ENCODE peak calls at places on chromosomes 16 and 17, in six cellular contexts. O, Y, H, J, R and B are unnamed samples.

GRCh38 chr17:50986989-50987660 is 121.0 kb upstream of the TOB1 start:
- DNase-seq in R (peak; percentile 79), O (no peak), H (no peak), Y (no peak), J (no peak), B (no peak)

GRCh38 chr17:35804658-35805192 is 4.6 kb upstream of the TAF15 start:
- DNase-seq in H (peak; percentile 95), O (peak; percentile 83), Y (peak; percentile 48), R (peak; percentile 92), J (peak; percentile 47), B (peak; percentile 66)

GRCh38 chr17:21296097-21297025 is 11.8 kb downstream of the MAP2K3 start:
- DNase-seq in J (no peak), Y (no peak), O (no peak), H (no peak), R (peak; percentile 40), B (peak; percentile 68)

GRCh38 chr17:74467221-74467951 is 952 bp downstream of the CD300A start:
- DNase-seq in Y (no peak), H (no peak), R (no peak), J (no peak), O (peak; percentile 40), B (no peak)

GRCh38 chr17:71023631-71024030 is 854.3 kb downstream of the KCNJ2 start:
- DNase-seq in R (no peak), H (peak; percentile 36), O (no peak), J (no peak), Y (no peak), B (no peak)

GRCh38 chr16:56606071-56606687 is 2.2 kb upstream of the MT2A start:
- DNase-seq in Y (no peak), R (peak; percentile 79), O (no peak), H (no peak), J (no peak), B (no peak)

GRCh38 chr16:68401871-68402747 is 46.2 kb downstream of the SMPD3 start:
- DNase-seq in Y (no peak), H (peak; percentile 26), J (no peak), R (peak; percentile 68), O (no peak), B (peak; percentile 92)

GRCh38 chr16:85149776-85150175 is 37.5 kb upstream of the CIBAR2 start:
- DNase-seq in O (no peak), Y (no peak), R (no peak), H (no peak), J (no peak), B (no peak)

GRCh38 chr16:87392823-87393679 is 915 bp downstream of the MAP1LC3B start:
- DNase-seq in Y (peak; percentile 21), R (peak; percentile 47), H (peak; percentile 57), O (peak; percentile 50), J (no peak), B (peak; percentile 73)

GRCh38 chr17:43766413-43767052 is 7.9 kb upstream of the SOST start:
- DNase-seq in R (peak; percentile 51), J (no peak), H (peak; percentile 54), Y (peak; percentile 68), O (peak; percentile 68), B (peak; percentile 38)

GRCh38 chr17:10217916-10218315 is 19.5 kb upstream of the GAS7 start:
- DNase-seq in J (no peak), H (peak; percentile 68), O (no peak), Y (no peak), R (peak; percentile 21), B (no peak)

GRCh38 chr17:51015145-51015558 is 105.5 kb downstream of the SPAG9 start:
- DNase-seq in O (no peak), H (no peak), R (peak; percentile 43), J (no peak), Y (no peak), B (no peak)

GRCh38 chr17:39665642-39666221 is 583 bp downstream of the TCAP start:
- DNase-seq in Y (no peak), O (peak; percentile 64), H (no peak), R (no peak), J (no peak), B (no peak)

GRCh38 chr16:87322833-87323726 is 5.9 kb upstream of the C16orf95 start:
- DNase-seq in J (no peak), O (no peak), H (no peak), Y (no peak), R (no peak), B (no peak)

GRCh38 chr17:81420769-81421462 is 25.7 kb downstream of the BAHCC1 start:
- DNase-seq in O (no peak), H (no peak), Y (no peak), R (peak; percentile 49), J (no peak), B (no peak)

GRCh38 chr16:50530277-50531236 is 17.6 kb upstream of the NKD1 start:
- DNase-seq in R (no peak), H (no peak), Y (no peak), O (peak; percentile 10), J (no peak), B (peak; percentile 96)

GRCh38 chr16:88528902-88529318 is 41.3 kb upstream of the ZC3H18 start:
- DNase-seq in H (no peak), J (no peak), R (no peak), Y (no peak), O (no peak), B (no peak)

GRCh38 chr16:11050954-11051353 is 106.6 kb downstream of the CLEC16A start:
- DNase-seq in R (no peak), Y (no peak), H (no peak), J (no peak), O (peak; percentile 45), B (no peak)
- H4K91ac ChIP-seq in R (no peak overlapping the region), Y (no peak overlapping the region), H (peak overlapping the region; percentile 22), J (no peak overlapping the region), O (no peak overlapping the region), B (no peak overlapping the region)

DNA sequence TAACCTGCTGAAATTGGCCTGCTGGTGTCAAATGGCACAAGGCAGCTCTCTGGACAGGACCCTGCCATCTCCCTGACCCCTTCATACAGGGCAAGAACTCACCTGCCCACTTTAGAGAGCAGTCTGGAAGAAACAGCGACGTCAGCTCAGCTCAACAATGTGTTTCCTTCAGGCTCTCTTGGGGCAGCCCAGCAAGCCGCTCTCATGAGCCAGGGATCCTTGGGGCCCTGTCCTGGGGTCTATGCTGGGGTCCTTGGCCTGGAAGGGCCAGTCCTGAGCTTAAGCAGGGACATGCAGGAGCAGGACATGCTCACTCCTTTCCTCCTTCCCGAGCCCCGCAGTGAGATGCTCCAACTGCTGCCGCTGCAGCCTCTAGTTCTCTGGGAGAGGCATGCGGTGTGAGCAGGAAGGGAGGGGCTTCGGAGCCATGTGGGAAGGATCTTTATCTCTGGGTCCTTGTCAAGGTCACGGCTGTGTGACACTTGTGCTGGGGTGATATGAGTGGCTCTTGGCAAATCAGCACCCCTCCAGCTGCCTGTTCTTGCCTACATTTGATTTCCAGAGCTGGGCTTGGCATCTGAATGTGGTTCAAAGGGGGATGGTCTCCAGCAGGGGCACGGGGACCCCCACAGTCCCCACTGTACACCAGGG is 3.4 kb downstream of the C1QTNF1 start:
- DNase-seq in Y (no peak), J (no peak), O (no peak), R (no peak), H (no peak), B (no peak)
- H2BK120ac ChIP-seq in Y (no peak overlapping the region), J (no peak overlapping the region), O (no peak overlapping the region), R (peak overlapping the region; percentile 92), H (peak overlapping the region; percentile 39), B (no peak overlapping the region)

GRCh38 chr16:9419161-9419560 is 327.7 kb downstream of the HAPSTR1 start:
- DNase-seq in Y (no peak), R (no peak), J (no peak), O (no peak), H (no peak), B (no peak)
- H4K91ac ChIP-seq in Y (no peak overlapping the region), R (no peak overlapping the region), J (no peak overlapping the region), O (no peak overlapping the region), H (no peak overlapping the region), B (no peak overlapping the region)

GRCh38 chr17:80257716-80258213 is 2.9 kb upstream of the RNF213 start:
- DNase-seq in O (peak; percentile 61), J (no peak), H (no peak), Y (no peak), R (no peak), B (no peak)

GRCh38 chr17:80260791-80261158 is at the start of gene RNF213:
- DNase-seq in R (no peak), J (no peak), Y (peak; percentile 71), O (peak; percentile 58), H (peak; percentile 40), B (peak; percentile 36)

GRCh38 chr17:80261895-80262279 is 1.2 kb downstream of the RNF213 start:
- DNase-seq in H (no peak), J (no peak), Y (no peak), R (no peak), O (no peak), B (peak; percentile 7)

GRCh38 chr17:80261159-80261894 is 675 bp downstream of the RNF213 start:
- DNase-seq in H (peak; percentile 60), Y (peak; percentile 79), J (peak; percentile 82), O (peak; percentile 95), R (peak; percentile 32), B (peak; percentile 52)

GRCh38 chr17:80259642-80260535 is 763 bp upstream of the RNF213 start:
- DNase-seq in R (peak; percentile 65), J (no peak), O (peak; percentile 82), H (peak; percentile 79), Y (peak; percentile 72), B (peak; percentile 86)
- H2BK120ac ChIP-seq in R (peak overlapping the region; percentile 71), J (no peak overlapping the region), O (no peak overlapping the region), H (no peak overlapping the region), Y (no peak overlapping the region), B (peak overlapping the region; percentile 6)